ENCODE peak calls at places on chromosomes 3 and 15, in nine cellular contexts. D is tibial artery, Q is thoracic aorta, R is aorta, M is A549, N is heart right ventricle, V is endothelial cell of umbilical vein, K is OCI-LY7, H is adrenal gland. Y is an unnamed sample. For H3K4me1, the result is how much of the 10 kb centered on the place peaks cover.

GRCh38 chr3:114834175-114834940 is 312.7 kb downstream of the ZBTB20 start:
- DNase-seq in D (no peak), Q (no peak), R (no peak), M (no peak), N (no peak), V (no peak), K (no peak), H (no peak), Y (no peak)

GRCh38 chr3:58188173-58188564 is 22.6 kb downstream of the DNASE1L3 start:
- DNase-seq in D (no peak), Q (no peak), R (no peak), M (no peak), N (no peak), V (no peak), K (no peak), H (no peak), Y (no peak)

GRCh38 chr15:22944651-22945050 is 35.5 kb downstream of the CYFIP1 start:
- DNase-seq in D (no peak), Q (no peak), R (no peak), M (no peak), N (no peak), V (no peak), K (no peak), H (no peak), Y (peak)

GRCh38 chr3:66989860-66990696 is 8.0 kb upstream of the KBTBD8 start:
- DNase-seq in D (no peak), Q (no peak), R (no peak), M (peak), N (no peak), V (no peak), K (peak), H (no peak), Y (no peak)

GRCh38 chr15:72511536-72511935 is 37.4 kb downstream of the ARIH1 start:
- DNase-seq in D (no peak), Q (no peak), R (no peak), M (no peak), N (no peak), V (no peak), K (no peak), H (no peak), Y (no peak)

GRCh38 chr3:177928156-177928555 is 608.1 kb upstream of the KCNMB2 start:
- DNase-seq in D (no peak), Q (no peak), R (no peak), M (peak), N (no peak), V (no peak), K (no peak), H (no peak), Y (no peak)

GRCh38 chr15:55389276-55389631 is 18.9 kb downstream of the CCPG1 start:
- DNase-seq in D (no peak), Q (no peak), R (no peak), M (peak), N (no peak), V (no peak), K (no peak), H (no peak), Y (no peak)

GRCh38 chr3:158369279-158369678 is 201.7 kb upstream of the MLF1 start:
- DNase-seq in D (no peak), Q (no peak), R (no peak), M (no peak), N (no peak), V (no peak), K (no peak), H (no peak), Y (no peak)

GRCh38 chr3:69092030-69092513 is 7.3 kb downstream of the ARL6IP5 start:
- DNase-seq in D (no peak), Q (no peak), R (no peak), M (no peak), N (no peak), V (peak), K (peak), H (no peak), Y (no peak)

GRCh38 chr15:69591905-69592508 is 139.4 kb downstream of the RPLP1 start:
- DNase-seq in D (no peak), Q (no peak), R (no peak), M (peak), N (no peak), V (no peak), K (no peak), H (no peak), Y (peak)

GRCh38 chr3:190197346-190197763 is 76.7 kb upstream of the P3H2 start:
- DNase-seq in D (no peak), Q (no peak), R (no peak), M (peak), N (no peak), V (no peak), K (no peak), H (no peak), Y (no peak)

GRCh38 chr15:58522865-58523264 is 91.1 kb downstream of the LIPC start:
- DNase-seq in D (no peak), Q (no peak), R (no peak), M (no peak), N (no peak), V (no peak), K (no peak), H (no peak), Y (no peak)

GRCh38 chr15:96273317-96274086 is 57.0 kb upstream of the NR2F2 start:
- DNase-seq in D (no peak), Q (no peak), R (no peak), M (peak), N (no peak), V (peak), K (no peak), H (no peak), Y (no peak)

GRCh38 chr15:66831289-66831688 is 129.3 kb downstream of the SMAD6 start:
- DNase-seq in D (no peak), Q (no peak), R (no peak), M (no peak), N (no peak), V (no peak), K (no peak), H (no peak), Y (no peak)

GRCh38 chr3:126938520-126939346 is 44.2 kb upstream of the PLXNA1 start:
- DNase-seq in D (peak), Q (no peak), R (peak), M (no peak), N (no peak), V (no peak), K (no peak), H (no peak), Y (no peak)

GRCh38 chr3:149534671-149535394 is 60.3 kb downstream of the TM4SF4 start:
- DNase-seq in D (no peak), Q (no peak), R (no peak), M (peak), N (no peak), V (no peak), K (no peak), H (no peak), Y (no peak)

GRCh38 chr15:69126054-69126469 is 34.4 kb upstream of the GLCE start:
- DNase-seq in D (no peak), Q (no peak), R (no peak), M (no peak), N (no peak), V (peak), K (no peak), H (no peak), Y (peak)

GRCh38 chr3:72238341-72238740 is 453.4 kb upstream of the PROK2 start:
- DNase-seq in D (no peak), Q (no peak), R (no peak), M (no peak), N (no peak), V (no peak), K (no peak), H (no peak), Y (no peak)

GRCh38 chr3:126100688-126101301 is 16.9 kb upstream of the SLC41A3 start:
- DNase-seq in D (peak), Q (no peak), R (no peak), M (no peak), N (no peak), V (peak), K (no peak), H (peak), Y (no peak)

GRCh38 chr15:40255033-40255432 is 16.2 kb downstream of the PAK6 start:
- DNase-seq in D (no peak), Q (no peak), R (no peak), M (no peak), N (no peak), V (no peak), K (no peak), H (no peak), Y (no peak)

GRCh38 chr15:87599616-87600015 is 656.9 kb downstream of the NTRK3 start:
- DNase-seq in D (no peak), Q (no peak), R (no peak), M (no peak), N (no peak), V (no peak), K (no peak), H (no peak), Y (no peak)

GRCh38 chr15:101277038-101277822 is at the start of gene SELENOS:
- DNase-seq in D (peak), Q (peak), R (peak), M (peak), N (peak), V (peak), K (peak), H (peak), Y (peak)

GRCh38 chr15:74709892-74710291 is 14.1 kb upstream of the EDC3 start:
- DNase-seq in D (no peak), Q (no peak), R (no peak), M (no peak), N (no peak), V (no peak), K (no peak), H (no peak), Y (no peak)

GRCh38 chr15:96974761-96975160 is 644.3 kb downstream of the NR2F2 start:
- DNase-seq in D (no peak), Q (no peak), R (no peak), M (no peak), N (no peak), V (peak), K (no peak), H (no peak), Y (no peak)

GRCh38 chr3:150497956-150498355 is 48.3 kb downstream of the SERP1 start:
- DNase-seq in D (no peak), Q (no peak), R (no peak), M (peak), N (no peak), V (peak), K (no peak), H (peak), Y (no peak)

GRCh38 chr15:91917991-91918390 is 64.5 kb downstream of the SLCO3A1 start:
- DNase-seq in D (no peak), Q (no peak), R (no peak), M (no peak), N (no peak), V (no peak), K (no peak), H (no peak), Y (no peak)

DNA sequence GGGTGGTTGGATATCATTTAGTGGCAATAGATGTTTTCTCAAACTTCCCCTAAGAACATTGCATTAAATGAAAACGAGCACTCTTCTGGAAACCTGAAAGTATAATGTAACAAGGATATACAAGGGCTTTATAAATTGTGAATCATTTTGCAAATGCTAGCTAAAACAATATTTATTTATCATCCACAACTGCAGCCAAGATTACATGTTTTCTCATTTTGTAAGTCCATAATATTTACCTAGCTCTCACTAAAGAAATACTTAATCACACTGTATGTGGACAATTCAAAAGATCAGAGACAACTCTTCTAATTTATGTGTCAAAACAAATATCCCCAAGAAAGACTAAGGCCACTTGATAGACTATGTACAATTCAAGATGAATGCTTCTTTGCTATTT is 427.8 kb upstream of the THBS1 start:
- DNase-seq in D (no peak), Q (no peak), R (no peak), M (no peak), N (no peak), V (no peak), K (no peak), H (no peak), Y (no peak)
- H3K4me1 ChIP-seq in D (under half), Q (under half), R (under half), M (under half), N (under half), V (under half), K (under half), H (under half), Y (under half)

DNA sequence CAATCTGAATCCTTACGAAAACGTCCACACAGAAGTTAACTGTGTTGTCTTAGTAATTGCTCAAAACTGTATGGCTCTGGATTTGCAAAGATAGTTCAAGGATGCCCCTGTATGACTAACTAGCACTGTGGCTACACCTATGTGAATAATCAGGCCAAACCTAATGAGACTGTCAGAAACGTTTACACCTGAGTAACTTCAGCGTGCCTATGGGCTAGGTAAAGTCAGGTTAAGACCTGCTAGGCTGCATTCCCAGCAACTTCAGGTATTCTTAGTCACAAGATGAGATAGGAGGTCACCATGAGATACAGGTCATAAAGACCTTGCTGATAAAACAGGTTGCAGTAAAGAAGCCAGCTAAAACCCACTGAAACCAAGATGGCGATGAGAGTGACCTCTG is 87.8 kb upstream of the PLXND1 start:
- DNase-seq in D (no peak), Q (no peak), R (no peak), M (no peak), N (no peak), V (no peak), K (no peak), H (no peak), Y (no peak)
- H3K4me3 ChIP-seq in D (no peak), Q (no peak), R (no peak), M (no peak), N (no peak), V (no peak), K (no peak), H (no peak), Y (no peak)

DNA sequence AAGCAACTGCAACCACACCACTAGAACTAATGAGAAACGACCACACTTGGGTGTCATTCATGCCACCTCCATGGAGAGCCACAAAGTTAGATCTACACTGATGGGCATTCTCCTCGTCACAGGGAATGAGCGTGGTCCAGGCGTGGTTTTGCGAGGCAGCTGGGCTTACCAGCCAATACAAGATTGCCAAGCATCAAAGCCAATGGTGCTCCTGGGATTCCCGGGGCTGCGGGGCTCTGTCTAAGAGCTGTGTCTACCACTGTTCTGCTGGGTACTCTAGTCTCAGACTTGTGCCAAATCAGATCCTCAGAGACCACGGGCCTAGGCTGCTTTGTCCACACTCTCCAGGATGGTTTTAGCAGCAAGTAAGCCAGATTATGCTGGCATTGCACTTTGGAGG is 43.8 kb downstream of the RAB6B start:
- DNase-seq in D (no peak), Q (no peak), R (no peak), M (no peak), N (no peak), V (no peak), K (no peak), H (no peak), Y (no peak)
- H3K4me1 ChIP-seq in D (under half), Q (under half), R (under half), M (under half), N (under half), V (under half), K (under half), H (under half), Y (under half)

DNA sequence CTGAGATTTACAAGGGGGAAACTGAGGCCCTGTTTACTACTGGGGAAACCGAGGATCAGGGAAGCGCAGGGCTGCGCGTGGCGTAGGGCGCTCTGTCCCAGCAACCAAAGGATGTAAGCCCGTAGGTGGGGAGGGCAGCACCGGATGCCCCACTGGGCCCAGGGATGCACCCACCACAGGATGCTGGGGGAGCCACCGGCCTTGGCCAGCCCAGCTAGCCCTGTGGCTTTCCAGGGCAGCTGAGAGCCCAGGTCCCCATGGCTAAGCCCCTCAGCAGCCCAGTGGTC is 33.4 kb downstream of the RPN1 start:
- DNase-seq in D (no peak), Q (no peak), R (no peak), M (no peak), N (no peak), V (no peak), K (no peak), H (no peak), Y (no peak)
- H3K4me3 ChIP-seq in D (peak), Q (peak), R (no peak), M (peak), N (peak), V (peak), K (peak), H (no peak), Y (no peak)

DNA sequence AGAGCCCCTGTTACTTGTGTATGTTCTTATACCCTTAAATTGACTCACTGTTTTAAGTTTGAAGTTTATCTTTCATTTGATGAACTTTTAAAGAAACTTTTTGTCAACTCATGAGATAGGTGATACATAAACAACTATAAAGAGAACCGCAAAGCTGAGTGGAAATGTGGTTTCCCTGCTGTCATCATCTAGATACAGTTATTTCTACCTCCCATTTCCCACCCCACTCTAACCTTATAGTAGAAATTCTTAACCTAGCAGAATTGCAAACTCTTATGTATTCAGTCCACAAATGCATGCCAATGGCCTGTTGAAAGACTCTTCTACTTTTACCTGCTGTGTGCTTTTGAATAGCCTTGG is 2.7 kb downstream of the TIPARP start:
- DNase-seq in D (no peak), Q (no peak), R (no peak), M (no peak), N (no peak), V (no peak), K (no peak), H (no peak), Y (no peak)
- H3K4me1 ChIP-seq in D (under half), Q (under half), R (under half), M (half or more), N (half or more), V (half or more), K (half or more), H (under half), Y (under half)

GRCh38 chr15:38795471-38796245 is 231.0 kb upstream of the RASGRP1 start:
- DNase-seq in D (no peak), Q (no peak), R (no peak), M (no peak), N (no peak), V (peak), K (no peak), H (no peak), Y (no peak)
- H3K4me3 ChIP-seq in D (no peak), Q (no peak), R (no peak), M (no peak), N (no peak), V (no peak), K (no peak), H (no peak), Y (no peak)

DNA sequence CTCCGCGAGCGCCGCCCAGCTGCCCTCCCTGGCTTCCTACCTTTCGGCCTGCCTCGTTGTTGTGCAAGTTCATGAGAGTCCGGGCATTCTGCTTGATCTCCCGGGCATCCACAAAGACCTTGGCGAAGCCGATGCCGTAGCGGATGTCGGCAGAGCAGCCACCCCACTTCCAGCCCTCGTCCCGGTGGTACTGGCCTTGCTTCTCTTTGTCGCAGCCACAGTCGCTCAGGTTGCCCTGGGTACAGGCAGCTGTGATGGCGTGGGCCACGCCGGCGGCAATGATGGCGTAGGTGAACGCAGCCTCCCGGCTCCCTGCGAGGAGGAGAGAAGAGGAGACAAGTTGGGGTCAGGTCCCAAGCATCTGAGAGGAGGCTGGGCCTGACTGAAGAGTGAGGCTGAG is 25.4 kb downstream of the WNT7A start:
- DNase-seq in D (no peak), Q (no peak), R (peak), M (no peak), N (no peak), V (no peak), K (no peak), H (no peak), Y (no peak)
- H3K4me1 ChIP-seq in D (under half), Q (under half), R (under half), M (under half), N (under half), V (under half), K (under half), H (under half), Y (under half)

GRCh38 chr3:152383136-152383606 is 114.4 kb downstream of the MBNL1 start:
- DNase-seq in D (no peak), Q (no peak), R (no peak), M (no peak), N (no peak), V (no peak), K (no peak), H (no peak), Y (no peak)
- H3K4me3 ChIP-seq in D (peak), Q (peak), R (peak), M (peak), N (peak), V (no peak), K (no peak), H (no peak), Y (no peak)

GRCh38 chr15:85006201-85006600 is 24.5 kb downstream of the PDE8A start:
- DNase-seq in D (no peak), Q (no peak), R (no peak), M (no peak), N (no peak), V (no peak), K (no peak), H (no peak), Y (no peak)
- H3K4me1 ChIP-seq in D (under half), Q (under half), R (under half), M (half or more), N (half or more), V (under half), K (half or more), H (half or more), Y (half or more)

GRCh38 chr3:11604139-11604895 is 39.4 kb downstream of the VGLL4 start:
- DNase-seq in D (no peak), Q (no peak), R (no peak), M (no peak), N (no peak), V (no peak), K (peak), H (no peak), Y (no peak)
- H3K4me3 ChIP-seq in D (peak), Q (peak), R (no peak), M (no peak), N (no peak), V (no peak), K (peak), H (no peak), Y (no peak)